ENCODE peak calls at places on chromosomes 12 and 14, in four cellular contexts. One of them, this sample, is unnamed.

GRCh38 chr14:96574633-96575191 is 72.5 kb downstream of the PAPOLA start:
- DNase-seq in body of pancreas: no peak
- DNase-seq in fibroblast of lung: peak
- DNase-seq in stimulated activated CD4-positive, alpha-beta T cell treated with anti-CD3 and anti-CD28 coated beads, TNF-alpha, amount 100 ng/mL, for 1 hour: no peak
- DNase-seq in this sample: no peak

GRCh38 chr14:50954811-50955372 is 10.6 kb upstream of the PYGL start:
- DNase-seq in fibroblast of lung: peak
- DNase-seq in stimulated activated CD4-positive, alpha-beta T cell treated with anti-CD3 and anti-CD28 coated beads, TNF-alpha, amount 100 ng/mL, for 1 hour: no peak
- DNase-seq in body of pancreas: no peak
- DNase-seq in this sample: no peak

GRCh38 chr14:24965934-24966593 is 83.9 kb downstream of the STXBP6 start:
- DNase-seq in stimulated activated CD4-positive, alpha-beta T cell treated with anti-CD3 and anti-CD28 coated beads, TNF-alpha, amount 100 ng/mL, for 1 hour: no peak
- DNase-seq in fibroblast of lung: peak
- DNase-seq in body of pancreas: peak
- DNase-seq in this sample: no peak

GRCh38 chr12:106123551-106123991 is 15.2 kb downstream of the NUAK1 start:
- DNase-seq in stimulated activated CD4-positive, alpha-beta T cell treated with anti-CD3 and anti-CD28 coated beads, TNF-alpha, amount 100 ng/mL, for 1 hour: no peak
- DNase-seq in body of pancreas: peak
- DNase-seq in fibroblast of lung: peak
- DNase-seq in this sample: no peak

GRCh38 chr12:85779768-85780167 is 56.4 kb downstream of the RASSF9 start:
- DNase-seq in stimulated activated CD4-positive, alpha-beta T cell treated with anti-CD3 and anti-CD28 coated beads, TNF-alpha, amount 100 ng/mL, for 1 hour: no peak
- DNase-seq in body of pancreas: no peak
- DNase-seq in fibroblast of lung: no peak
- DNase-seq in this sample: no peak

GRCh38 chr14:50792634-50793068 is 38.3 kb downstream of the NIN start:
- DNase-seq in body of pancreas: no peak
- DNase-seq in fibroblast of lung: no peak
- DNase-seq in stimulated activated CD4-positive, alpha-beta T cell treated with anti-CD3 and anti-CD28 coated beads, TNF-alpha, amount 100 ng/mL, for 1 hour: no peak
- DNase-seq in this sample: peak

GRCh38 chr12:116502989-116503496 is 56.1 kb upstream of the MAP1LC3B2 start:
- DNase-seq in body of pancreas: no peak
- DNase-seq in stimulated activated CD4-positive, alpha-beta T cell treated with anti-CD3 and anti-CD28 coated beads, TNF-alpha, amount 100 ng/mL, for 1 hour: no peak
- DNase-seq in fibroblast of lung: no peak
- DNase-seq in this sample: no peak

GRCh38 chr12:124869011-124869665 is 5.5 kb upstream of the SCARB1 start:
- DNase-seq in body of pancreas: no peak
- DNase-seq in stimulated activated CD4-positive, alpha-beta T cell treated with anti-CD3 and anti-CD28 coated beads, TNF-alpha, amount 100 ng/mL, for 1 hour: no peak
- DNase-seq in fibroblast of lung: no peak
- DNase-seq in this sample: no peak

GRCh38 chr12:109053382-109054123 is 1.2 kb downstream of the USP30 start:
- DNase-seq in fibroblast of lung: peak
- DNase-seq in stimulated activated CD4-positive, alpha-beta T cell treated with anti-CD3 and anti-CD28 coated beads, TNF-alpha, amount 100 ng/mL, for 1 hour: no peak
- DNase-seq in body of pancreas: no peak
- DNase-seq in this sample: peak

GRCh38 chr12:81208193-81208946 is 130.5 kb downstream of the ACSS3 start:
- DNase-seq in body of pancreas: no peak
- DNase-seq in stimulated activated CD4-positive, alpha-beta T cell treated with anti-CD3 and anti-CD28 coated beads, TNF-alpha, amount 100 ng/mL, for 1 hour: no peak
- DNase-seq in fibroblast of lung: peak
- DNase-seq in this sample: no peak

GRCh38 chr12:58529897-58530296 is 390.4 kb downstream of the LRIG3 start:
- DNase-seq in body of pancreas: no peak
- DNase-seq in fibroblast of lung: peak
- DNase-seq in stimulated activated CD4-positive, alpha-beta T cell treated with anti-CD3 and anti-CD28 coated beads, TNF-alpha, amount 100 ng/mL, for 1 hour: no peak
- DNase-seq in this sample: no peak

GRCh38 chr12:50121636-50122035 is 9.6 kb downstream of the COX14 start:
- DNase-seq in body of pancreas: no peak
- DNase-seq in stimulated activated CD4-positive, alpha-beta T cell treated with anti-CD3 and anti-CD28 coated beads, TNF-alpha, amount 100 ng/mL, for 1 hour: no peak
- DNase-seq in fibroblast of lung: no peak
- DNase-seq in this sample: no peak

GRCh38 chr14:103730490-103731035 is 15.0 kb downstream of the ZFYVE21 start:
- DNase-seq in stimulated activated CD4-positive, alpha-beta T cell treated with anti-CD3 and anti-CD28 coated beads, TNF-alpha, amount 100 ng/mL, for 1 hour: no peak
- DNase-seq in fibroblast of lung: no peak
- DNase-seq in body of pancreas: peak
- DNase-seq in this sample: no peak

GRCh38 chr12:106301611-106302321 is 767 bp upstream of the TCP11L2 start:
- DNase-seq in stimulated activated CD4-positive, alpha-beta T cell treated with anti-CD3 and anti-CD28 coated beads, TNF-alpha, amount 100 ng/mL, for 1 hour: peak
- DNase-seq in body of pancreas: peak
- DNase-seq in fibroblast of lung: peak
- DNase-seq in this sample: peak

GRCh38 chr12:70049596-70050360 is 193.5 kb upstream of the CNOT2 start:
- DNase-seq in body of pancreas: no peak
- DNase-seq in fibroblast of lung: no peak
- DNase-seq in stimulated activated CD4-positive, alpha-beta T cell treated with anti-CD3 and anti-CD28 coated beads, TNF-alpha, amount 100 ng/mL, for 1 hour: no peak
- DNase-seq in this sample: peak

GRCh38 chr14:63887899-63888298 is 35.1 kb downstream of the SYNE2 start:
- DNase-seq in fibroblast of lung: no peak
- DNase-seq in body of pancreas: no peak
- DNase-seq in stimulated activated CD4-positive, alpha-beta T cell treated with anti-CD3 and anti-CD28 coated beads, TNF-alpha, amount 100 ng/mL, for 1 hour: no peak
- DNase-seq in this sample: no peak

GRCh38 chr12:132952371-132953162 is 3.5 kb downstream of the ZNF605 start:
- DNase-seq in fibroblast of lung: no peak
- DNase-seq in stimulated activated CD4-positive, alpha-beta T cell treated with anti-CD3 and anti-CD28 coated beads, TNF-alpha, amount 100 ng/mL, for 1 hour: no peak
- DNase-seq in body of pancreas: no peak
- DNase-seq in this sample: no peak

GRCh38 chr12:77850698-77851097 is 20.0 kb downstream of the NAV3 start:
- DNase-seq in body of pancreas: no peak
- DNase-seq in fibroblast of lung: no peak
- DNase-seq in stimulated activated CD4-positive, alpha-beta T cell treated with anti-CD3 and anti-CD28 coated beads, TNF-alpha, amount 100 ng/mL, for 1 hour: no peak
- DNase-seq in this sample: no peak

GRCh38 chr12:28159688-28160087 is 30.6 kb upstream of the CCDC91 start:
- DNase-seq in stimulated activated CD4-positive, alpha-beta T cell treated with anti-CD3 and anti-CD28 coated beads, TNF-alpha, amount 100 ng/mL, for 1 hour: no peak
- DNase-seq in body of pancreas: no peak
- DNase-seq in fibroblast of lung: no peak
- DNase-seq in this sample: no peak

This sample was measured in GM06990.